ENCODE peak calls at places on chromosomes 11 and 22, in seven cellular contexts. Y is body of pancreas; L is foreskin keratinocyte; A is NCI-H1417; E is stimulated activated naive B cell treated with anti-CD40 and anti-IgM and Interleukin-4, amounts not matched to agents 10 μg/mL and 1 μg/mL and 100 μg/mL, for 72 hours; F is KBM-7; U is GM23338. W is an unnamed sample.

GRCh38 chr11:61021661-61022212 is 50.3 kb downstream of the CD6 start:
- DNase-seq in Y (peak), L (no peak), A (no peak), E (no peak), F (no peak), U (peak), W (no peak)

GRCh38 chr11:134245434-134245833 is 7.7 kb downstream of the THYN1 start:
- DNase-seq in Y (no peak), L (no peak), A (no peak), E (no peak), F (no peak), U (no peak), W (no peak)

GRCh38 chr22:19799322-19800190 is 39.0 kb downstream of the TBX1 start:
- DNase-seq in Y (no peak), L (no peak), A (no peak), E (no peak), F (no peak), U (peak), W (no peak)

GRCh38 chr22:22890085-22890484 is 2.5 kb downstream of the IGLL5 start:
- DNase-seq in Y (no peak), L (no peak), A (no peak), E (no peak), F (no peak), U (no peak), W (no peak)

GRCh38 chr11:105004021-105004420 is 18.9 kb downstream of the CASP5 start:
- DNase-seq in Y (no peak), L (no peak), A (no peak), E (no peak), F (no peak), U (no peak), W (no peak)

GRCh38 chr11:120128392-120129172 is 9.3 kb downstream of the TRIM29 start:
- DNase-seq in Y (no peak), L (peak), A (no peak), E (no peak), F (no peak), U (no peak), W (no peak)

GRCh38 chr11:46215208-46215931 is 62.1 kb upstream of the CREB3L1 start:
- DNase-seq in Y (no peak), L (no peak), A (no peak), E (no peak), F (no peak), U (no peak), W (no peak)

GRCh38 chr22:38071421-38072321 is 12.3 kb downstream of the SLC16A8 start:
- DNase-seq in Y (no peak), L (no peak), A (no peak), E (no peak), F (no peak), U (no peak), W (no peak)

GRCh38 chr11:108131993-108132392 is 10.6 kb downstream of the ACAT1 start:
- DNase-seq in Y (no peak), L (no peak), A (no peak), E (no peak), F (no peak), U (no peak), W (no peak)

GRCh38 chr11:132402056-132402684 is 1031.8 kb downstream of the NTM start:
- DNase-seq in Y (no peak), L (peak), A (peak), E (no peak), F (peak), U (peak), W (no peak)

GRCh38 chr22:50674606-50675552 is 2.3 kb downstream of the SHANK3 start:
- DNase-seq in Y (peak), L (peak), A (peak), E (no peak), F (peak), U (peak), W (no peak)

GRCh38 chr22:45671051-45671782 is 417 bp upstream of the ATXN10 start:
- DNase-seq in Y (no peak), L (no peak), A (peak), E (no peak), F (no peak), U (peak), W (no peak)

GRCh38 chr11:130198964-130199363 is 39.4 kb downstream of the ST14 start:
- DNase-seq in Y (no peak), L (no peak), A (no peak), E (no peak), F (no peak), U (no peak), W (no peak)

GRCh38 chr11:93476796-93477195 is 66.4 kb downstream of the SMCO4 start:
- DNase-seq in Y (no peak), L (peak), A (peak), E (no peak), F (no peak), U (no peak), W (no peak)

GRCh38 chr22:34236527-34236926 is 316.3 kb upstream of the LARGE1 start:
- DNase-seq in Y (no peak), L (no peak), A (no peak), E (no peak), F (no peak), U (no peak), W (no peak)

GRCh38 chr11:68584991-68585524 is 99.3 kb upstream of the GAL start:
- DNase-seq in Y (no peak), L (no peak), A (no peak), E (no peak), F (no peak), U (no peak), W (no peak)

GRCh38 chr11:64036081-64037026 is 623 bp downstream of the FLRT1 start:
- DNase-seq in Y (peak), L (no peak), A (peak), E (no peak), F (peak), U (peak), W (no peak)

GRCh38 chr22:49179886-49180682 is 647.6 kb downstream of the BRD1 start:
- DNase-seq in Y (no peak), L (no peak), A (no peak), E (no peak), F (no peak), U (no peak), W (no peak)

GRCh38 chr11:94925422-94926270 is 47.7 kb downstream of the CWC15 start:
- DNase-seq in Y (no peak), L (no peak), A (no peak), E (no peak), F (peak), U (no peak), W (no peak)

GRCh38 chr11:71268706-71269321 is 16.4 kb upstream of the SHANK2 start:
- DNase-seq in Y (no peak), L (no peak), A (no peak), E (no peak), F (no peak), U (no peak), W (no peak)

GRCh38 chr11:58574851-58575250 is 805 bp downstream of the LPXN start:
- DNase-seq in Y (no peak), L (peak), A (no peak), E (no peak), F (no peak), U (no peak), W (no peak)

GRCh38 chr11:31397239-31397834 is 27.7 kb downstream of the DNAJC24 start:
- DNase-seq in Y (no peak), L (peak), A (peak), E (no peak), F (peak), U (peak), W (no peak)

GRCh38 chr22:46148336-46148735 is 2.0 kb upstream of the PPARA start:
- DNase-seq in Y (no peak), L (no peak), A (peak), E (no peak), F (no peak), U (no peak), W (no peak)

GRCh38 chr11:72041364-72042058 is 38.8 kb downstream of the NUMA1 start:
- DNase-seq in Y (peak), L (peak), A (peak), E (no peak), F (peak), U (peak), W (no peak)

GRCh38 chr11:62340269-62340901 is 3.1 kb downstream of the ASRGL1 start:
- DNase-seq in Y (peak), L (peak), A (peak), E (peak), F (peak), U (peak), W (peak)

GRCh38 chr11:96072592-96072991 is 148.7 kb upstream of the MTMR2 start:
- DNase-seq in Y (no peak), L (no peak), A (no peak), E (no peak), F (no peak), U (no peak), W (no peak)

GRCh38 chr22:25110846-25111578 is 88.6 kb upstream of the CRYBB3 start:
- DNase-seq in Y (peak), L (peak), A (peak), E (peak), F (peak), U (peak), W (no peak)

GRCh38 chr22:26394787-26395186 is 34.3 kb upstream of the ASPHD2 start:
- DNase-seq in Y (no peak), L (no peak), A (peak), E (no peak), F (no peak), U (peak), W (no peak)

GRCh38 chr11:130897262-130898182 is 18.8 kb downstream of the SNX19 start:
- DNase-seq in Y (peak), L (peak), A (no peak), E (no peak), F (no peak), U (no peak), W (no peak)

W was measured in SK-N-MC.